ENCODE peak calls at places on chromosomes 13 and 19, in eight cellular contexts. V is OCI-LY7; M is HTR-8/SVneo; K is CD8-positive, alpha-beta memory T cell; T is GM03348; B is occipital lobe; Q is caudate nucleus; H is RCC 7860. I is an unnamed sample.

GRCh38 chr19:35048911-35049411 is 7.4 kb downstream of the HPN start:
- DNase-seq in B (peak), Q (peak), V (no peak), M (no peak), H (no peak), T (no peak), K (no peak), I (no peak)

GRCh38 chr19:50705422-50706019 is 14.1 kb downstream of the SHANK1 start:
- DNase-seq in V (peak), M (peak), T (peak), K (no peak), B (peak), H (peak), Q (no peak), I (peak)

GRCh38 chr19:37172368-37173366 is at the start of gene ZNF585A:
- DNase-seq in M (peak), B (peak), K (peak), H (peak), V (peak), T (peak), Q (peak), I (peak)

GRCh38 chr19:55692681-55693081 is 17.7 kb downstream of the EPN1 start:
- DNase-seq in T (no peak), B (no peak), V (no peak), K (peak), H (no peak), Q (no peak), M (no peak), I (no peak)

GRCh38 chr13:44259045-44260042 is 114.3 kb upstream of the SERP2 start:
- DNase-seq in T (no peak), K (peak), V (peak), M (no peak), H (peak), B (no peak), Q (no peak), I (no peak)

GRCh38 chr19:48168689-48169088 is 1.5 kb downstream of the LIG1 start:
- DNase-seq in B (no peak), H (no peak), V (no peak), K (no peak), Q (no peak), M (no peak), T (no peak), I (no peak)

GRCh38 chr19:54871713-54872112 is 2.3 kb upstream of the FCAR start:
- DNase-seq in M (no peak), Q (no peak), H (no peak), V (no peak), T (no peak), B (no peak), K (no peak), I (no peak)

GRCh38 chr13:80737513-80737912 is 396.6 kb upstream of the SPRY2 start:
- DNase-seq in M (no peak), H (no peak), V (no peak), T (no peak), B (no peak), Q (no peak), K (no peak), I (no peak)

GRCh38 chr13:48194392-48194754 is 38.6 kb upstream of the ITM2B start:
- DNase-seq in B (no peak), H (no peak), Q (no peak), K (no peak), T (no peak), V (no peak), M (no peak), I (no peak)

GRCh38 chr19:49802836-49803528 is 10.1 kb downstream of the FUZ start:
- DNase-seq in M (no peak), B (no peak), H (no peak), T (no peak), K (no peak), Q (no peak), V (no peak), I (no peak)

GRCh38 chr19:1276620-1277007 is 1.3 kb downstream of the FAM174C start:
- DNase-seq in B (no peak), V (peak), T (no peak), H (no peak), Q (no peak), K (no peak), M (no peak), I (no peak)

GRCh38 chr13:88979465-88980180 is 1308.5 kb downstream of the SLITRK5 start:
- DNase-seq in B (peak), T (no peak), M (no peak), K (no peak), H (no peak), Q (no peak), V (no peak), I (no peak)

GRCh38 chr19:30395283-30395682 is 23.1 kb downstream of the ZNF536 start:
- DNase-seq in K (no peak), V (no peak), H (no peak), Q (no peak), T (no peak), B (no peak), M (no peak), I (no peak)